ENCODE peak calls at places on chromosome 3, in ten cellular contexts. One of them, this sample, is unnamed.

GRCh38 chr3:118108176-118108575 is 926.5 kb downstream of the IGSF11 start:
- DNase-seq in lung: no peak
- DNase-seq in cardiac muscle cell: peak; percentile 70
- DNase-seq in tibial artery: no peak
- DNase-seq in upper lobe of left lung: no peak
- DNase-seq in hepatocyte: no peak
- DNase-seq in prostate gland: no peak
- DNase-seq in heart right ventricle: no peak
- DNase-seq in GM23248: no peak
- DNase-seq in uterus: no peak
- DNase-seq in this sample: no peak

GRCh38 chr3:157290761-157291160 is 130.8 kb upstream of the CCNL1 start:
- DNase-seq in lung: no peak
- DNase-seq in hepatocyte: peak; percentile 22
- DNase-seq in cardiac muscle cell: no peak
- DNase-seq in uterus: no peak
- DNase-seq in upper lobe of left lung: no peak
- DNase-seq in heart right ventricle: no peak
- DNase-seq in GM23248: peak; percentile 74
- DNase-seq in prostate gland: no peak
- DNase-seq in tibial artery: no peak
- DNase-seq in this sample: no peak

GRCh38 chr3:172564499-172564898 is 41.3 kb upstream of the TNFSF10 start:
- DNase-seq in heart right ventricle: no peak
- DNase-seq in cardiac muscle cell: no peak
- DNase-seq in GM23248: no peak
- DNase-seq in hepatocyte: no peak
- DNase-seq in upper lobe of left lung: no peak
- DNase-seq in tibial artery: no peak
- DNase-seq in prostate gland: no peak
- DNase-seq in lung: no peak
- DNase-seq in uterus: no peak
- DNase-seq in this sample: no peak

GRCh38 chr3:35721628-35722027 is 82.3 kb downstream of the ARPP21 start:
- DNase-seq in GM23248: no peak
- DNase-seq in heart right ventricle: no peak
- DNase-seq in tibial artery: no peak
- DNase-seq in hepatocyte: no peak
- DNase-seq in upper lobe of left lung: no peak
- DNase-seq in uterus: no peak
- DNase-seq in cardiac muscle cell: no peak
- DNase-seq in prostate gland: no peak
- DNase-seq in lung: no peak
- DNase-seq in this sample: no peak

GRCh38 chr3:125134952-125135351 is 77.6 kb downstream of the SLC12A8 start:
- DNase-seq in uterus: no peak
- DNase-seq in heart right ventricle: no peak
- DNase-seq in prostate gland: no peak
- DNase-seq in GM23248: no peak
- DNase-seq in tibial artery: no peak
- DNase-seq in hepatocyte: no peak
- DNase-seq in upper lobe of left lung: no peak
- DNase-seq in cardiac muscle cell: no peak
- DNase-seq in lung: no peak
- DNase-seq in this sample: no peak

GRCh38 chr3:4855676-4856075 is 123.6 kb upstream of the BHLHE40 start:
- DNase-seq in uterus: no peak
- DNase-seq in hepatocyte: no peak
- DNase-seq in heart right ventricle: no peak
- DNase-seq in tibial artery: no peak
- DNase-seq in GM23248: no peak
- DNase-seq in lung: no peak
- DNase-seq in prostate gland: no peak
- DNase-seq in cardiac muscle cell: no peak
- DNase-seq in upper lobe of left lung: no peak
- DNase-seq in this sample: no peak

GRCh38 chr3:117660941-117661635 is 951.5 kb downstream of the TUSC7 start:
- DNase-seq in lung: no peak
- DNase-seq in hepatocyte: no peak
- DNase-seq in prostate gland: no peak
- DNase-seq in heart right ventricle: no peak
- DNase-seq in cardiac muscle cell: no peak
- DNase-seq in tibial artery: no peak
- DNase-seq in GM23248: peak; percentile 55
- DNase-seq in upper lobe of left lung: no peak
- DNase-seq in uterus: no peak
- DNase-seq in this sample: no peak

GRCh38 chr3:159726231-159726964 is 262.2 kb upstream of the IL12A start:
- DNase-seq in hepatocyte: no peak
- DNase-seq in upper lobe of left lung: no peak
- DNase-seq in tibial artery: no peak
- DNase-seq in heart right ventricle: no peak
- DNase-seq in GM23248: peak; percentile 47
- DNase-seq in prostate gland: peak; percentile 5
- DNase-seq in lung: no peak
- DNase-seq in cardiac muscle cell: no peak
- DNase-seq in uterus: no peak
- DNase-seq in this sample: no peak

GRCh38 chr3:101414121-101414520 is 93.7 kb upstream of the IMPG2 start:
- DNase-seq in GM23248: no peak
- DNase-seq in heart right ventricle: no peak
- DNase-seq in hepatocyte: no peak
- DNase-seq in uterus: no peak
- DNase-seq in prostate gland: no peak
- DNase-seq in upper lobe of left lung: peak; percentile 13
- DNase-seq in lung: no peak
- DNase-seq in tibial artery: no peak
- DNase-seq in cardiac muscle cell: no peak
- DNase-seq in this sample: no peak

GRCh38 chr3:136789976-136790375 is 28.9 kb upstream of the SLC35G2 start:
- DNase-seq in GM23248: peak; percentile 12
- DNase-seq in uterus: no peak
- DNase-seq in cardiac muscle cell: no peak
- DNase-seq in tibial artery: no peak
- DNase-seq in heart right ventricle: no peak
- DNase-seq in hepatocyte: no peak
- DNase-seq in upper lobe of left lung: no peak
- DNase-seq in lung: no peak
- DNase-seq in prostate gland: no peak
- DNase-seq in this sample: no peak

GRCh38 chr3:147311716-147312115 is 94.6 kb downstream of the ZIC4 start:
- DNase-seq in prostate gland: no peak
- DNase-seq in uterus: no peak
- DNase-seq in GM23248: no peak
- DNase-seq in tibial artery: no peak
- DNase-seq in cardiac muscle cell: no peak
- DNase-seq in hepatocyte: no peak
- DNase-seq in heart right ventricle: no peak
- DNase-seq in upper lobe of left lung: no peak
- DNase-seq in lung: no peak
- DNase-seq in this sample: no peak

GRCh38 chr3:61564405-61565059 is 3.2 kb downstream of the PTPRG start:
- DNase-seq in prostate gland: peak; percentile 74
- DNase-seq in lung: peak; percentile 80
- DNase-seq in cardiac muscle cell: peak; percentile 92
- DNase-seq in hepatocyte: peak; percentile 90
- DNase-seq in GM23248: peak; percentile 89
- DNase-seq in tibial artery: peak; percentile 94
- DNase-seq in upper lobe of left lung: peak; percentile 95
- DNase-seq in heart right ventricle: peak; percentile 89
- DNase-seq in uterus: peak; percentile 83
- DNase-seq in this sample: peak; percentile 82

GRCh38 chr3:53005854-53006513 is 39.9 kb downstream of the SFMBT1 start:
- DNase-seq in uterus: no peak
- DNase-seq in hepatocyte: no peak
- DNase-seq in GM23248: no peak
- DNase-seq in tibial artery: no peak
- DNase-seq in heart right ventricle: no peak
- DNase-seq in lung: no peak
- DNase-seq in cardiac muscle cell: no peak
- DNase-seq in prostate gland: no peak
- DNase-seq in upper lobe of left lung: no peak
- DNase-seq in this sample: peak; percentile 62

GRCh38 chr3:127033171-127033570 is 50.3 kb downstream of the PLXNA1 start:
- DNase-seq in uterus: no peak
- DNase-seq in tibial artery: no peak
- DNase-seq in lung: no peak
- DNase-seq in GM23248: no peak
- DNase-seq in prostate gland: no peak
- DNase-seq in upper lobe of left lung: peak; percentile 46
- DNase-seq in cardiac muscle cell: no peak
- DNase-seq in hepatocyte: no peak
- DNase-seq in heart right ventricle: no peak
- DNase-seq in this sample: no peak

GRCh38 chr3:46154300-46154699 is 53.8 kb downstream of the CCR1 start:
- DNase-seq in GM23248: no peak
- DNase-seq in heart right ventricle: no peak
- DNase-seq in upper lobe of left lung: no peak
- DNase-seq in prostate gland: no peak
- DNase-seq in hepatocyte: no peak
- DNase-seq in tibial artery: no peak
- DNase-seq in lung: no peak
- DNase-seq in cardiac muscle cell: no peak
- DNase-seq in uterus: no peak
- DNase-seq in this sample: no peak

GRCh38 chr3:149085828-149086231 is 503 bp downstream of the HLTF start:
- DNase-seq in upper lobe of left lung: no peak
- DNase-seq in heart right ventricle: no peak
- DNase-seq in cardiac muscle cell: no peak
- DNase-seq in tibial artery: no peak
- DNase-seq in uterus: no peak
- DNase-seq in hepatocyte: peak; percentile 22
- DNase-seq in lung: no peak
- DNase-seq in prostate gland: peak; percentile 19
- DNase-seq in GM23248: peak; percentile 63
- DNase-seq in this sample: no peak

DNA sequence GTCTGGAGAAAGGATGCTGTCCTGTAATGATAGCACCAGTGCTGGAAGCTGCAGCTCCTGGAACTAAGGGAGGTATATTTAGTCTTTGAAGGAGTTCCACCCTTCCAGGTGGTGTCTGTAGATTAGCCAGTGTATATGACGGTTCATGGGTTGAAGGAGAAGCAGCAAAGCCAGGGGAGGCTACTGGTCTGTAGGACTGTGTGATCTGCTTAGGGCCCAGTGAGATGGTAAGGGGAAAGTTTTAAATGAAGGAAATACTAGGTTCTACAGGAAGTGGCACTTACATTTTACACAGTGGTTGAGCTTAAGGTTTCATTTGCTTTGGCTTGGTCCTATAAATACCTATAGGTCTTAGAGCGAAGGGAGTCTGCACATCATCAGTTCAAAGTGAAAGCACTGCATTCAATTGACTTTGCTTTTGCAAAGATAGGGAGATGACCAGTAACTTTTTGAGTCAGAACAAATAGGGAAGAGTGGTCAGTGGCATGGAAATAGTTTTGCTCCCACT is 5.6 kb downstream of the SLC25A38 start:
- DNase-seq in lung: no peak
- DNase-seq in tibial artery: no peak
- DNase-seq in heart right ventricle: no peak
- DNase-seq in hepatocyte: no peak
- DNase-seq in cardiac muscle cell: peak; percentile 32
- DNase-seq in uterus: no peak
- DNase-seq in upper lobe of left lung: no peak
- DNase-seq in GM23248: no peak
- DNase-seq in prostate gland: no peak
- DNase-seq in this sample: no peak
- H3K4me1 ChIP-seq in lung: peaks cover 12% of the 10 kb centered on the region
- H3K4me1 ChIP-seq in tibial artery: no peaks in the 10 kb centered on the region
- H3K4me1 ChIP-seq in heart right ventricle: peaks cover 6% of the 10 kb centered on the region
- H3K4me1 ChIP-seq in hepatocyte: peaks cover 26% of the 10 kb centered on the region
- H3K4me1 ChIP-seq in cardiac muscle cell: peaks cover 16% of the 10 kb centered on the region
- H3K4me1 ChIP-seq in uterus: no peaks in the 10 kb centered on the region
- H3K4me1 ChIP-seq in upper lobe of left lung: peaks cover 32% of the 10 kb centered on the region
- H3K4me1 ChIP-seq in GM23248: peaks cover 9% of the 10 kb centered on the region
- H3K4me1 ChIP-seq in prostate gland: no peaks in the 10 kb centered on the region
- H3K4me1 ChIP-seq in this sample: peaks cover 31% of the 10 kb centered on the region

GRCh38 chr3:112126501-112126900 is 6.5 kb downstream of the GCSAM start:
- DNase-seq in cardiac muscle cell: no peak
- DNase-seq in upper lobe of left lung: no peak
- DNase-seq in GM23248: peak; percentile 29
- DNase-seq in heart right ventricle: no peak
- DNase-seq in tibial artery: no peak
- DNase-seq in hepatocyte: no peak
- DNase-seq in lung: no peak
- DNase-seq in uterus: no peak
- DNase-seq in prostate gland: no peak
- DNase-seq in this sample: no peak
- H3K4me3 ChIP-seq in cardiac muscle cell: no peak overlapping the region
- H3K4me3 ChIP-seq in upper lobe of left lung: no peak overlapping the region
- H3K4me3 ChIP-seq in GM23248: no peak overlapping the region
- H3K4me3 ChIP-seq in heart right ventricle: no peak overlapping the region
- H3K4me3 ChIP-seq in tibial artery: no peak overlapping the region
- H3K4me3 ChIP-seq in hepatocyte: no peak overlapping the region
- H3K4me3 ChIP-seq in lung: no peak overlapping the region
- H3K4me3 ChIP-seq in uterus: no peak overlapping the region
- H3K4me3 ChIP-seq in prostate gland: no peak overlapping the region
- H3K4me3 ChIP-seq in this sample: no peak overlapping the region

GRCh38 chr3:14423197-14423743 is 20.9 kb downstream of the SLC6A6 start:
- DNase-seq in uterus: no peak
- DNase-seq in prostate gland: peak; percentile 48
- DNase-seq in tibial artery: no peak
- DNase-seq in hepatocyte: peak; percentile 67
- DNase-seq in GM23248: peak; percentile 24
- DNase-seq in heart right ventricle: no peak
- DNase-seq in cardiac muscle cell: no peak
- DNase-seq in lung: peak; percentile 75
- DNase-seq in upper lobe of left lung: no peak
- DNase-seq in this sample: no peak
- H3K4me1 ChIP-seq in uterus: no peaks in the 10 kb centered on the region
- H3K4me1 ChIP-seq in prostate gland: no peaks in the 10 kb centered on the region
- H3K4me1 ChIP-seq in tibial artery: no peaks in the 10 kb centered on the region
- H3K4me1 ChIP-seq in hepatocyte: peaks cover 31% of the 10 kb centered on the region
- H3K4me1 ChIP-seq in GM23248: no peaks in the 10 kb centered on the region
- H3K4me1 ChIP-seq in heart right ventricle: no peaks in the 10 kb centered on the region
- H3K4me1 ChIP-seq in cardiac muscle cell: no peaks in the 10 kb centered on the region
- H3K4me1 ChIP-seq in lung: peaks cover 16% of the 10 kb centered on the region
- H3K4me1 ChIP-seq in upper lobe of left lung: peaks cover 100% of the 10 kb centered on the region
- H3K4me1 ChIP-seq in this sample: peaks cover 18% of the 10 kb centered on the region

DNA sequence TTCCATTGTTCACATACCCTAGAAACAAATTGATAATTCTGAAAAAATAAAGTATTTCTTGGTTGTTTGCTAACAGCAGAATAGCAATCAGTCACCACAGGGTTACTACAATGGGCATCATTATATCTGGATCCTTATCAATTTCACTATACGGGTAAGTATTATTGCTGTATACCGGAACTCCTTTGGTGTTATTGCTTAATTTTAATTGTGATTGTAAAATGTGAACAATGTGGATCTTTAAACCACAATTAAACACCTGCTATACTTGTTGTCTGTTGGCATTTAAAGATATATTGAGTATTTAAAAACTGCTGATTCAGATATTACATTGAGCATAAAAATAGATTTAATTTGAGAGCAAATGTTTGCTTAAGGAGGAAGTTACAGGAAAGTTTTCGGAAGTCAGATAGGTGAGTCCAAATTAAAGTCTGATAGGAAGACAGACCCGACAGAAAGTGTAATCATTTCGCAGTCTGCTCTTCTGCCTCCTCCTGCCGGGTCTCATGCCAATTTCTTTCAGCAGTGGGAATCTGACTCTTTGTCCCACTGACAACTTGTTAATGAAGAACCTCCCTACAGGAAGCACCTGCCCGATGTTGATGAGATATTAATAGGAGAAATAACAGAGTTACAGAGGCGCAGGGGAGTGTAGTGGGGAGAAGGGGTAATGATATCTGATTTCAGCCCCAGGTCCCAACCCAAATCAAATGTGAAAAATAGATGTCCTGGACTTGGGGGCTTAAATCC is 169.8 kb upstream of the TBC1D5 start:
- DNase-seq in lung: no peak
- DNase-seq in hepatocyte: no peak
- DNase-seq in upper lobe of left lung: no peak
- DNase-seq in prostate gland: no peak
- DNase-seq in GM23248: no peak
- DNase-seq in tibial artery: no peak
- DNase-seq in heart right ventricle: no peak
- DNase-seq in uterus: no peak
- DNase-seq in cardiac muscle cell: no peak
- DNase-seq in this sample: no peak
- H3K4me3 ChIP-seq in lung: no peak overlapping the region
- H3K4me3 ChIP-seq in hepatocyte: no peak overlapping the region
- H3K4me3 ChIP-seq in upper lobe of left lung: no peak overlapping the region
- H3K4me3 ChIP-seq in prostate gland: no peak overlapping the region
- H3K4me3 ChIP-seq in GM23248: no peak overlapping the region
- H3K4me3 ChIP-seq in tibial artery: no peak overlapping the region
- H3K4me3 ChIP-seq in heart right ventricle: no peak overlapping the region
- H3K4me3 ChIP-seq in uterus: no peak overlapping the region
- H3K4me3 ChIP-seq in cardiac muscle cell: no peak overlapping the region
- H3K4me3 ChIP-seq in this sample: no peak overlapping the region